ENCODE peak calls at places on chromosomes 3 and 15, in nine cellular contexts. Y, U, J, L, P, O, T, H and M are unnamed samples.

GRCh38 chr15:95653361-95653805 is 677.1 kb upstream of the NR2F2 start:
- DNase-seq in Y (no peak), P (no peak), U (peak), O (no peak), H (no peak), T (no peak), L (peak), J (no peak), M (no peak)

GRCh38 chr3:39850707-39851014 is 41.3 kb downstream of the MYRIP start:
- DNase-seq in P (peak), O (no peak), Y (no peak), U (no peak), H (no peak), J (no peak), L (no peak), T (no peak), M (no peak)

GRCh38 chr15:29092376-29093064 is 177.1 kb downstream of the NSMCE3 start:
- DNase-seq in L (no peak), P (no peak), H (no peak), O (no peak), J (no peak), T (no peak), Y (no peak), U (no peak), M (no peak)

GRCh38 chr15:72235298-72235697 is 4.3 kb upstream of the PKM start:
- DNase-seq in U (no peak), H (no peak), O (no peak), L (no peak), Y (no peak), J (no peak), P (no peak), T (no peak), M (no peak)

GRCh38 chr3:154018100-154018696 is 103.0 kb upstream of the ARHGEF26 start:
- DNase-seq in P (peak), H (no peak), T (peak), U (peak), O (peak), L (peak), J (peak), Y (peak), M (peak)

GRCh38 chr3:125125822-125126245 is 70.0 kb upstream of the HEG1 start:
- DNase-seq in U (peak), Y (no peak), P (no peak), J (peak), T (no peak), L (peak), O (no peak), H (no peak), M (no peak)

GRCh38 chr15:88917764-88918163 is 4.6 kb upstream of the MFGE8 start:
- DNase-seq in Y (no peak), U (no peak), P (no peak), O (no peak), T (no peak), H (no peak), L (no peak), J (no peak), M (no peak)

GRCh38 chr15:64828985-64829384 is 3.5 kb upstream of the PIF1 start:
- DNase-seq in L (peak), Y (no peak), P (no peak), J (no peak), H (no peak), T (no peak), U (no peak), O (no peak), M (no peak)

GRCh38 chr15:31571676-31572075 is 245.0 kb downstream of the KLF13 start:
- DNase-seq in U (no peak), O (no peak), P (peak), Y (no peak), T (no peak), H (no peak), L (peak), J (no peak), M (no peak)

GRCh38 chr3:128491900-128492352 is 1.1 kb downstream of the GATA2 start:
- DNase-seq in T (no peak), U (no peak), J (no peak), H (no peak), O (no peak), L (peak), P (no peak), Y (no peak), M (no peak)